ENCODE peak calls at places on chromosomes 13 and 19, in eight cellular contexts. One of them, this sample, is unnamed.

GRCh38 chr19:47729468-47729798 is 15.9 kb upstream of the NOP53 start:
- DNase-seq in heart left ventricle: no peak
- DNase-seq in breast epithelium: peak; percentile 89
- DNase-seq in AG09309: no peak
- DNase-seq in Peyer's patch: no peak
- DNase-seq in choroid plexus epithelial cell: peak; percentile 83
- DNase-seq in SK-N-SH: no peak
- DNase-seq in left ventricle myocardium inferior: peak; percentile 64
- DNase-seq in this sample: no peak

GRCh38 chr19:2154587-2155075 is 3.3 kb upstream of the AP3D1 start:
- DNase-seq in choroid plexus epithelial cell: no peak
- DNase-seq in AG09309: no peak
- DNase-seq in Peyer's patch: peak; percentile 62
- DNase-seq in breast epithelium: no peak
- DNase-seq in left ventricle myocardium inferior: no peak
- DNase-seq in SK-N-SH: no peak
- DNase-seq in heart left ventricle: no peak
- DNase-seq in this sample: no peak

GRCh38 chr13:102774596-102775375 is 1.2 kb upstream of the TEX30 start:
- DNase-seq in SK-N-SH: no peak
- DNase-seq in left ventricle myocardium inferior: no peak
- DNase-seq in breast epithelium: no peak
- DNase-seq in AG09309: no peak
- DNase-seq in heart left ventricle: no peak
- DNase-seq in choroid plexus epithelial cell: no peak
- DNase-seq in Peyer's patch: no peak
- DNase-seq in this sample: no peak

GRCh38 chr19:48745208-48745995 is 1.3 kb downstream of the IZUMO1 start:
- DNase-seq in choroid plexus epithelial cell: peak; percentile 80
- DNase-seq in left ventricle myocardium inferior: no peak
- DNase-seq in breast epithelium: no peak
- DNase-seq in heart left ventricle: no peak
- DNase-seq in AG09309: no peak
- DNase-seq in SK-N-SH: peak; percentile 78
- DNase-seq in Peyer's patch: peak; percentile 79
- DNase-seq in this sample: no peak

GRCh38 chr13:32840840-32841713 is 175.1 kb upstream of the KL start:
- DNase-seq in Peyer's patch: no peak
- DNase-seq in left ventricle myocardium inferior: peak; percentile 57
- DNase-seq in heart left ventricle: no peak
- DNase-seq in breast epithelium: no peak
- DNase-seq in choroid plexus epithelial cell: peak; percentile 22
- DNase-seq in AG09309: no peak
- DNase-seq in SK-N-SH: no peak
- DNase-seq in this sample: peak; percentile 46

GRCh38 chr13:103371271-103371670 is 305.1 kb upstream of the SLC10A2 start:
- DNase-seq in SK-N-SH: no peak
- DNase-seq in breast epithelium: no peak
- DNase-seq in choroid plexus epithelial cell: peak; percentile 65
- DNase-seq in Peyer's patch: no peak
- DNase-seq in AG09309: no peak
- DNase-seq in heart left ventricle: no peak
- DNase-seq in left ventricle myocardium inferior: no peak
- DNase-seq in this sample: no peak

GRCh38 chr13:23579072-23579885 is 9.1 kb downstream of the TNFRSF19 start:
- DNase-seq in heart left ventricle: peak; percentile 97
- DNase-seq in AG09309: peak; percentile 28
- DNase-seq in left ventricle myocardium inferior: peak; percentile 93
- DNase-seq in breast epithelium: peak; percentile 91
- DNase-seq in Peyer's patch: peak; percentile 94
- DNase-seq in choroid plexus epithelial cell: peak; percentile 90
- DNase-seq in SK-N-SH: peak; percentile 98
- DNase-seq in this sample: peak; percentile 91

GRCh38 chr19:13241321-13242104 is 91.3 kb downstream of the IER2 start:
- DNase-seq in choroid plexus epithelial cell: no peak
- DNase-seq in left ventricle myocardium inferior: no peak
- DNase-seq in SK-N-SH: no peak
- DNase-seq in breast epithelium: no peak
- DNase-seq in AG09309: no peak
- DNase-seq in Peyer's patch: no peak
- DNase-seq in heart left ventricle: no peak
- DNase-seq in this sample: no peak

GRCh38 chr13:23709521-23709920 is 139.3 kb downstream of the TNFRSF19 start:
- DNase-seq in heart left ventricle: no peak
- DNase-seq in choroid plexus epithelial cell: peak; percentile 36
- DNase-seq in left ventricle myocardium inferior: no peak
- DNase-seq in SK-N-SH: no peak
- DNase-seq in Peyer's patch: no peak
- DNase-seq in breast epithelium: no peak
- DNase-seq in AG09309: no peak
- DNase-seq in this sample: no peak

GRCh38 chr13:99150575-99151370 is 49.9 kb upstream of the UBAC2 start:
- DNase-seq in SK-N-SH: no peak
- DNase-seq in Peyer's patch: no peak
- DNase-seq in heart left ventricle: no peak
- DNase-seq in AG09309: peak; percentile 76
- DNase-seq in left ventricle myocardium inferior: no peak
- DNase-seq in breast epithelium: no peak
- DNase-seq in choroid plexus epithelial cell: peak; percentile 66
- DNase-seq in this sample: no peak

GRCh38 chr13:103036268-103036667 is 29.9 kb downstream of the SLC10A2 start:
- DNase-seq in AG09309: no peak
- DNase-seq in breast epithelium: no peak
- DNase-seq in left ventricle myocardium inferior: no peak
- DNase-seq in heart left ventricle: no peak
- DNase-seq in Peyer's patch: no peak
- DNase-seq in choroid plexus epithelial cell: no peak
- DNase-seq in SK-N-SH: no peak
- DNase-seq in this sample: no peak

GRCh38 chr13:50352720-50353491 is 337.7 kb downstream of the KCNRG start:
- DNase-seq in heart left ventricle: no peak
- DNase-seq in breast epithelium: no peak
- DNase-seq in SK-N-SH: no peak
- DNase-seq in Peyer's patch: no peak
- DNase-seq in left ventricle myocardium inferior: no peak
- DNase-seq in choroid plexus epithelial cell: no peak
- DNase-seq in AG09309: no peak
- DNase-seq in this sample: no peak

GRCh38 chr19:49374665-49375434 is 11.2 kb downstream of the DKKL1 start:
- DNase-seq in left ventricle myocardium inferior: no peak
- DNase-seq in breast epithelium: no peak
- DNase-seq in heart left ventricle: no peak
- DNase-seq in AG09309: no peak
- DNase-seq in Peyer's patch: no peak
- DNase-seq in choroid plexus epithelial cell: no peak
- DNase-seq in SK-N-SH: peak; percentile 12
- DNase-seq in this sample: no peak

GRCh38 chr13:99661791-99662190 is 160.5 kb downstream of the TM9SF2 start:
- DNase-seq in heart left ventricle: no peak
- DNase-seq in breast epithelium: no peak
- DNase-seq in choroid plexus epithelial cell: no peak
- DNase-seq in SK-N-SH: no peak
- DNase-seq in left ventricle myocardium inferior: no peak
- DNase-seq in Peyer's patch: no peak
- DNase-seq in AG09309: no peak
- DNase-seq in this sample: no peak

GRCh38 chr13:109741966-109742365 is 44.4 kb downstream of the IRS2 start:
- DNase-seq in AG09309: no peak
- DNase-seq in SK-N-SH: no peak
- DNase-seq in breast epithelium: no peak
- DNase-seq in Peyer's patch: no peak
- DNase-seq in choroid plexus epithelial cell: no peak
- DNase-seq in left ventricle myocardium inferior: no peak
- DNase-seq in heart left ventricle: no peak
- DNase-seq in this sample: no peak

GRCh38 chr19:45653634-45654033 is 14.4 kb upstream of the GIPR start:
- DNase-seq in heart left ventricle: no peak
- DNase-seq in SK-N-SH: no peak
- DNase-seq in breast epithelium: no peak
- DNase-seq in Peyer's patch: no peak
- DNase-seq in left ventricle myocardium inferior: no peak
- DNase-seq in AG09309: no peak
- DNase-seq in choroid plexus epithelial cell: no peak
- DNase-seq in this sample: no peak

GRCh38 chr13:31060655-31061054 is 101.0 kb downstream of the HSPH1 start:
- DNase-seq in Peyer's patch: no peak
- DNase-seq in left ventricle myocardium inferior: no peak
- DNase-seq in heart left ventricle: no peak
- DNase-seq in breast epithelium: no peak
- DNase-seq in AG09309: no peak
- DNase-seq in choroid plexus epithelial cell: no peak
- DNase-seq in SK-N-SH: no peak
- DNase-seq in this sample: no peak

GRCh38 chr19:27714857-27715256 is 1498.1 kb downstream of the UQCRFS1 start:
- DNase-seq in AG09309: no peak
- DNase-seq in breast epithelium: no peak
- DNase-seq in Peyer's patch: no peak
- DNase-seq in SK-N-SH: no peak
- DNase-seq in heart left ventricle: no peak
- DNase-seq in left ventricle myocardium inferior: no peak
- DNase-seq in choroid plexus epithelial cell: no peak
- DNase-seq in this sample: no peak

DNA sequence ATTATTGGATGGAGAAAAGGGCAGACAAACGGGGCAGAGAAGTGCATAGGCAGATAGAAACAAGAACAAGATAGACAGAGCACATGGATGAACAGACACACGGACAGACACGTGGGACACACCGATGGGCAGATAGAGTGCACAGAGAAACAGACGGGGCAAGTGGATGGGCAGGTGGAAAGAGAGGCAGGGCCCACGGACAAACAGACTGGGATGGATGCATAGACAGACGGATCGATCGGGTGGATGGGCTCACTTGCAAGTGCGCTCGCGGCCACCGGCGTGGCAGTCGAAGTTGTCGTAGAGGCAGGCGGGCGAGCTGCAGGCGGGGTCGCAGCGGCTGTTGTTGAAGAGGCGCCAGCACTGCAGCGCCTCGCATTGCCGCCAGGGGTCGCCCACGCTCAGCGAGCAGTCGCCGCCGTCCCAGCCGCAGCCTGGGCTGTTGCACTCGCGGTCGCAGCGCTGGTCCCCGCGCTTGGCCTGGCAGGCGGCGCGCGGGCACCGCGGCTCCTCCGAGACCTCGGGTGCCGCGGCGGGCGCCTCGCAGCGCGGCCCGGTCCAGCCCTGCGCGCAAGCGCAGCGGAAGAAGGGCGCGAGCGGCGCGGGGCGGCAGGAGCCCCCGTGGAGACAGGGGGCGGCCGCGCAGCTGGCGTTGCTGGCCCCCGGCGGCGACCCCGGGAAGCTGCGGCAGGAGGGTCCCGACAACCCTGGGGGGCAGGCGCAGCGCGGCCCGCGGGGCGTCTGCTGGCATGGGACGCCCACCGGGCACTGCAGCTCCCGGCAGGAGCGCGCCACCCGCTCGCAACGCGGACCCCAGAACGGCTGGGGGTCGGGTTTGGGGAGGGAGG is 23.3 kb downstream of the NOTCH3 start:
- DNase-seq in breast epithelium: peak; percentile 78
- DNase-seq in Peyer's patch: peak; percentile 92
- DNase-seq in SK-N-SH: peak; percentile 95
- DNase-seq in left ventricle myocardium inferior: peak; percentile 82
- DNase-seq in choroid plexus epithelial cell: peak; percentile 70
- DNase-seq in heart left ventricle: peak; percentile 93
- DNase-seq in AG09309: no peak
- DNase-seq in this sample: peak; percentile 84
- H3K4me3 ChIP-seq in breast epithelium: peak overlapping the region; percentile 64
- H3K4me3 ChIP-seq in Peyer's patch: peak overlapping the region; percentile 45
- H3K4me3 ChIP-seq in SK-N-SH: no peak overlapping the region
- H3K4me3 ChIP-seq in left ventricle myocardium inferior: peak overlapping the region; percentile 55
- H3K4me3 ChIP-seq in choroid plexus epithelial cell: peak overlapping the region; percentile 28
- H3K4me3 ChIP-seq in heart left ventricle: peak overlapping the region; percentile 47
- H3K4me3 ChIP-seq in AG09309: no peak overlapping the region
- H3K4me3 ChIP-seq in this sample: no peak overlapping the region

GRCh38 chr13:97659602-97660001 is 225.6 kb downstream of the RAP2A start:
- DNase-seq in left ventricle myocardium inferior: no peak
- DNase-seq in Peyer's patch: no peak
- DNase-seq in SK-N-SH: peak; percentile 46
- DNase-seq in choroid plexus epithelial cell: peak; percentile 59
- DNase-seq in breast epithelium: no peak
- DNase-seq in AG09309: no peak
- DNase-seq in heart left ventricle: no peak
- DNase-seq in this sample: no peak
- TF ChIP-seq CTCF in left ventricle myocardium inferior: peak; percentile 63
- TF ChIP-seq CTCF in Peyer's patch: no peak
- TF ChIP-seq CTCF in SK-N-SH: peak; percentile 42
- TF ChIP-seq CTCF in choroid plexus epithelial cell: peak; percentile 66
- TF ChIP-seq CTCF in breast epithelium: no peak
- TF ChIP-seq CTCF in AG09309: peak; percentile 32
- TF ChIP-seq CTCF in heart left ventricle: peak; percentile 49
- TF ChIP-seq CTCF in this sample: peak; percentile 35

DNA sequence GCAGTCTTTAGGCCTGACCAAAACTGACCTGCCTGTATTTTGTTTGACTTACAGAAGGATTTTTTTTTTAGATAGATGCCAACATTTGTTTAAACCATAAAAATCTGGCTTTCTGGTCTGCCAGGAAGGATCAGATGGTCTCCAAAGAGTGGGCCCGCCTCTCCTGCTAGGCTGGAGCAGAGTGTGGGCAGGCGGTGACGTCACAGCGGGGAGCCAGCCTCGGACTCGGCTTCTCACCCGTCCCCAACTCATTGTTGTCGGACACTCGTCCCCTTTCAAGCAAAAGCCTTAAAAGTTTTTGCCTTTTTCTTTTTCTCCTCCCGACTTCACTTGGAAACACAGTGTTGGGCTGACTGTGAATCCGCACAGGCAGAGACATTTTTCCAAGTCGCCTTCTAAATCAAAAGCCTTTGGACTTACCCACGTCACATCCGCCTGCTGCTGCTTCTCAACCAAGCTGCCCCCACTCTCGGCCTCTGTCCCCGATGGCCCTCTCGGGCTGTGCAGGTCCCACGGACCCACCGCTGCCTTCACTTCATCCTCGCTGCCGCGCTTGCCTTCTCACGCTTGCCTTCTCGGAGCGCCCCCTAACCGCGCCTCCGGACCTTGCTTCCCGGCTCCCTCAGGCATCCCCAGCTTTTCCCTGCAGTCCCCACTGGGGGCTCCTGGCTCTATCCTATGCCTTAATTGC is 4.1 kb upstream of the ZNF135 start:
- DNase-seq in choroid plexus epithelial cell: peak; percentile 23
- DNase-seq in heart left ventricle: no peak
- DNase-seq in breast epithelium: no peak
- DNase-seq in left ventricle myocardium inferior: peak; percentile 51
- DNase-seq in SK-N-SH: no peak
- DNase-seq in Peyer's patch: no peak
- DNase-seq in AG09309: no peak
- DNase-seq in this sample: no peak
- H3K4me3 ChIP-seq in choroid plexus epithelial cell: peak overlapping the region; percentile 46
- H3K4me3 ChIP-seq in heart left ventricle: peak overlapping the region; percentile 56
- H3K4me3 ChIP-seq in breast epithelium: peak overlapping the region; percentile 72
- H3K4me3 ChIP-seq in left ventricle myocardium inferior: peak overlapping the region; percentile 67
- H3K4me3 ChIP-seq in SK-N-SH: peak overlapping the region; percentile 29
- H3K4me3 ChIP-seq in Peyer's patch: peak overlapping the region; percentile 38
- H3K4me3 ChIP-seq in AG09309: peak overlapping the region; percentile 33
- H3K4me3 ChIP-seq in this sample: no peak overlapping the region

GRCh38 chr13:79056706-79057105 is 349.3 kb downstream of the RBM26 start:
- DNase-seq in breast epithelium: no peak
- DNase-seq in Peyer's patch: no peak
- DNase-seq in SK-N-SH: no peak
- DNase-seq in choroid plexus epithelial cell: no peak
- DNase-seq in AG09309: no peak
- DNase-seq in heart left ventricle: no peak
- DNase-seq in left ventricle myocardium inferior: no peak
- DNase-seq in this sample: no peak

GRCh38 chr13:79062291-79062690 is 343.8 kb downstream of the RBM26 start:
- DNase-seq in choroid plexus epithelial cell: no peak
- DNase-seq in AG09309: no peak
- DNase-seq in Peyer's patch: no peak
- DNase-seq in SK-N-SH: peak; percentile 2
- DNase-seq in heart left ventricle: no peak
- DNase-seq in breast epithelium: no peak
- DNase-seq in left ventricle myocardium inferior: no peak
- DNase-seq in this sample: no peak

GRCh38 chr13:79060216-79060615 is 345.8 kb downstream of the RBM26 start:
- DNase-seq in SK-N-SH: no peak
- DNase-seq in choroid plexus epithelial cell: no peak
- DNase-seq in heart left ventricle: no peak
- DNase-seq in breast epithelium: no peak
- DNase-seq in Peyer's patch: no peak
- DNase-seq in left ventricle myocardium inferior: no peak
- DNase-seq in AG09309: no peak
- DNase-seq in this sample: no peak
- TF ChIP-seq CTCF in SK-N-SH: peak; percentile 37
- TF ChIP-seq CTCF in choroid plexus epithelial cell: no peak
- TF ChIP-seq CTCF in heart left ventricle: no peak
- TF ChIP-seq CTCF in breast epithelium: no peak
- TF ChIP-seq CTCF in Peyer's patch: no peak
- TF ChIP-seq CTCF in left ventricle myocardium inferior: no peak
- TF ChIP-seq CTCF in AG09309: no peak
- TF ChIP-seq CTCF in this sample: no peak